ENCODE peak calls at places on chromosomes 6 and 20, in four cellular contexts. X is K562, B is adrenal gland, U is ovary. V is an unnamed sample.

GRCh38 chr20:17825949-17826843 is 126.4 kb downstream of the BANF2 start:
- DNase-seq in X (no peak), B (no peak), U (no peak), V (no peak)

GRCh38 chr6:92124126-92124525 is 1295.2 kb downstream of the EPHA7 start:
- DNase-seq in X (no peak), B (no peak), U (no peak), V (no peak)

GRCh38 chr6:144151010-144151727 is 852 bp downstream of the STX11 start:
- DNase-seq in X (peak), B (peak), U (no peak), V (no peak)

GRCh38 chr20:50366270-50367103 is 143.7 kb upstream of the PTPN1 start:
- DNase-seq in X (no peak), B (peak), U (peak), V (no peak)

GRCh38 chr20:6058684-6059295 is 4.9 kb upstream of the LRRN4 start:
- DNase-seq in X (no peak), B (no peak), U (no peak), V (no peak)

GRCh38 chr20:31605902-31606677 is 1.0 kb downstream of the ID1 start:
- DNase-seq in X (peak), B (peak), U (peak), V (no peak)

GRCh38 chr6:111057074-111057752 is 30.1 kb upstream of the SLC16A10 start:
- DNase-seq in X (peak), B (peak), U (no peak), V (peak)

GRCh38 chr6:33620584-33621395 is at the start of gene ITPR3:
- DNase-seq in X (peak), B (peak), U (peak), V (peak)

GRCh38 chr20:37007898-37008649 is 56.6 kb upstream of the SAMHD1 start:
- DNase-seq in X (no peak), B (no peak), U (no peak), V (no peak)

GRCh38 chr6:97626586-97627441 is 343.8 kb upstream of the MMS22L start:
- DNase-seq in X (no peak), B (peak), U (no peak), V (no peak)

DNA sequence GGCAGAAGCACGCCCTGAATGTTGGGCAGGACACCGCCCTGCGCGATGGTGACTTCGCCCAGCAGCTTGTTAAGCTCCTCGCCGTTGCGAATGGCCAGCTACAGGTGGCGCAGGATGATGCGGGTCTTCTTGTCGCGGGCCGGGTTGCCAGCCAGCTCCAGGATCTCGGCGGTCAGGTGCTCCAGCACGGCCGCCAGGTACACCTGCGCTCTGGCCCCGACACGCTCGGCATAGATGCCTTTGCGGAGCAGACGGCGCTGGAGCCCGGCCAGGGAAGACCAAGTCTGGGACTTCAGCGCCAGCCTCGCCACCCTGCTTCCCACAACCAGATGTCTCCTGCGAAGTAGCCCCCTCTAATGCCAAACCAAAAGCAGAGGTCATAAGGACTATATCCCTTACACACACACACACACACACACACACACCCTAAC is 8.0 kb upstream of the SLC17A3 start:
- DNase-seq in X (no peak), B (peak), U (peak), V (no peak)
- TF ChIP-seq POLR2A in X (no peak), B (no peak), U (no peak), V (no peak)

GRCh38 chr20:7090001-7090400 is 322.5 kb downstream of the BMP2 start:
- DNase-seq in X (no peak), B (no peak), U (no peak), V (no peak)

GRCh38 chr20:7091655-7092054 is 324.2 kb downstream of the BMP2 start:
- DNase-seq in X (no peak), B (no peak), U (no peak), V (no peak)

GRCh38 chr20:7090753-7091310 is 323.3 kb downstream of the BMP2 start:
- DNase-seq in X (no peak), B (no peak), U (no peak), V (no peak)

DNA sequence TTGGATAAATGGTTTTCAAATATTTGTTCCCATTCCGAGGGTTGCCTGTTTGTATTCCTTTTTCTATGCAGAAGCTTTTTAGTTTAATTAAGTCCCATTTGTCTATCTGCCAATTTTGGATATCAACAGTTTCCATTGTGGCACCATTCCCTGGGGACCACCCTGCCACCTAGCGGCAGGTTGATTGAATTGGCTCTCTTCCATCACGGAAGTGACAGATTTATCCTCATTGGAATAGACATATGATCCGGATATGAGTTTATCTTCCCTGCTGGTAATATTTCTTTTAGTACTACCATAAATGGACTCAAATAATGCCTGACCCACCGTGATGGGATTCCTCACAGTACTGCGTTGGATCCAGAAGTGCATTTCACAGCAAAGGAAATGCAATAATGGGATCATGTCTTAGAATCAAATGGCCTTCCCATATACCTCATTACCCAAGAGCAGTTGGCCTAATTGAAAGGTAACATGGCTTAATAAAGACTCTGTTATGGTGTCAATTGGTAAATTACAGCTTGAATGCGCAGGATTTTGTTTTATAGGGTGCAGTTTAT is 327.0 kb downstream of the BMP2 start:
- DNase-seq in X (peak), B (peak), U (no peak), V (no peak)
- TF ChIP-seq POLR2A in X (no peak), B (no peak), U (no peak), V (no peak)

GRCh38 chr20:19975901-19976300 is 41.3 kb upstream of the NAA20 start:
- DNase-seq in X (no peak), B (peak), U (no peak), V (no peak)

GRCh38 chr20:19973920-19974620 is 43.1 kb upstream of the NAA20 start:
- DNase-seq in X (no peak), B (peak), U (peak), V (peak)

GRCh38 chr20:19976595-19977372 is 40.4 kb upstream of the NAA20 start:
- DNase-seq in X (no peak), B (peak), U (peak), V (peak)

GRCh38 chr20:19975436-19975799 is 41.7 kb upstream of the NAA20 start:
- DNase-seq in X (no peak), B (peak), U (peak), V (peak)

DNA sequence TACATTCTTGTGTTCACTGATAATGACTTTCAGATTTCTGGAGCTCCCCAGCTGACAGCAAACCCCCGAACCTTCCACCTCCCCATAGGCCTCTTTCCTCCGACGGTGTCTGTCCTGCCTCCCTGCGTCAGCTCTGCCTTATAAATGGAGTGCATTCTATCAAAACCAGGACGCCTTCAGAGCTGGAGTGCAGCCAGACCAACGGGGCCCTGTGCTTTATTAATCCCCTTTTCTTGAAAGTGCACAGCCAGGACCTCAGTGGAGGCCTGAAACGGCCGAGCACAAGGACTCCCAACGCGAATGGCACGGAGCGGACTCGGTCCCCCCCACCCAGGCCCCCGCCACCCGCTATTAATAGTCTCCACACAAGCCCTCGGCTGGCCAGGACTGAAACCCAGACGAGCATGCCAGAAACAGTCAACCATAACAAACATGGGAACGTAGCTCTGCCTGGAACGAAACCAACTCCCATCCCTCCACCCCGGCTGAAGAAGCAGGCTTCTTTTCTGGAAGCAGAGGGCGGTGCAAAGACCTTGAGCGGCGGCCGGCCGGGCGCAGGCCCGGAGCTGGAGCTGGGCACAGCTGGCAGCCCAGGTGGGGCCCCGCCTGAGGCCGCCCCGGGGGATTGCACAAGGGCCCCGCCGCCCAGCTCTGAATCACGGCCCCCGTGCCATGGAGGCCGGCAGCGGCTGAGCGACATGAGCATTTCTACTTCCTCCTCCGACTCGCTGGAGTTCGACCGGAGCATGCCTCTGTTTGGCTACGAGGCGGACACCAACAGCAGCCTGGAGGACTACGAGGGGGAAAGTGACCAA is 42.3 kb upstream of the NAA20 start:
- DNase-seq in X (no peak), B (peak), U (peak), V (peak)
- TF ChIP-seq POLR2A in X (no peak), B (peak), U (no peak), V (peak)

DNA sequence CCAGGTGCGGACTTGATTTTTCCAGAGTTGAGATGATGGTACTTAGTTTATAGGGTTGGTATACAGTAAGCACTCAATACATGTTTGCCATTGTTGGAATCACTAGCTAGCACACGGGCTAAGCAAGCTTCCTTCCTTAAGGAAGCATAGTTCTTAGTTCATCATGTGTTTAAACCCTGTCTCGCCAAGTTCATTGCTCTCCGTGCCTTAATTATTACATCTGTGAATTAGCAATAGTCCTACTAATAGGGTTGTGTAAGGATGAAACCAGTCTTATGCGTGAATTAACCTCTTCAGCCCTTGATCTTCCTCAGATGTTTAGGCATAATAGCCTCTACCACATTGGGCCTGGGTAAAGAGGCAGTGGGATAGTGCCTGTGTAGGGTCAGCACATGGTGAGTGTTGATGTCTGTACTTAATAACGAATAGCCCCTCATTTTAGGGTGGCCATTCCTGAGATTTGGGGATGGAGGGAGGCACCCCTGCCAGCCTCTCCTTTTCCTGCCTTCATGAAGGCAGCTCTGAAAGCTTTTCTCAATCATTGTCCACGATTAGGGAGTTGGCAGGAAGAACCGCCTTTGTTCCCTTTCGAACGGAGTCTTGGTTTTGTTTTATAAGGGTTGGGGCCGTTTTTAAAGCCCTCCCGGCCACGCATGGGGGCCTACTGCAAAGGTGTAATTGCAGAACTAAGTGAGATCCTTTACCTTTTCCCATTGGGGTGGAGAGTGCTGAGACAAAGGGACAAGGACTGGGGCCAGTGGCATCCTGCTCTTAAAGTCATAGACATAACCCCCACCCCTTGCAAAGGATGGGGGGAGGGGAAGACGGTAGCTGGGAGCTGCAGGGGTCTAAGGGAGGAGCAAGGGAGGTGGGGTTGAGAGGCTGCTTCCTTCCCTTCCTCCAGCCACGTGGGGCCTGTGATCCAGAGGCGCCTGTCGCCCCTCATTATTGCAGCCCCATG is 2.1 kb downstream of the DNMT3B start:
- DNase-seq in X (peak), B (no peak), U (no peak), V (no peak)
- TF ChIP-seq POLR2A in X (peak), B (no peak), U (no peak), V (no peak)

V was measured in H54.